ENCODE peak calls at places on chromosome 10, in seven cellular contexts. One of them, this sample, is unnamed.

GRCh38 chr10:17022898-17023297 is 106.7 kb downstream of the CUBN start:
- DNase-seq in AG04449: no peak
- DNase-seq in HCT116: no peak
- DNase-seq in activated CD8-positive, alpha-beta T cell treated with anti-CD3 and anti-CD28 coated beads for 36 hours: no peak
- DNase-seq in heart right ventricle: no peak
- DNase-seq in foreskin fibroblast: no peak
- DNase-seq in lower lobe of right lung: no peak
- DNase-seq in this sample: no peak

GRCh38 chr10:1297566-1298301 is 241.5 kb downstream of the WDR37 start:
- DNase-seq in foreskin fibroblast: no peak
- DNase-seq in heart right ventricle: peak
- DNase-seq in HCT116: no peak
- DNase-seq in AG04449: no peak
- DNase-seq in lower lobe of right lung: no peak
- DNase-seq in activated CD8-positive, alpha-beta T cell treated with anti-CD3 and anti-CD28 coated beads for 36 hours: peak
- DNase-seq in this sample: no peak

GRCh38 chr10:114874827-114875541 is 53.4 kb downstream of the FHIP2A start:
- DNase-seq in AG04449: no peak
- DNase-seq in lower lobe of right lung: no peak
- DNase-seq in foreskin fibroblast: peak
- DNase-seq in HCT116: no peak
- DNase-seq in heart right ventricle: no peak
- DNase-seq in activated CD8-positive, alpha-beta T cell treated with anti-CD3 and anti-CD28 coated beads for 36 hours: peak
- DNase-seq in this sample: peak

GRCh38 chr10:31660301-31660700 is 268.3 kb downstream of the ARHGAP12 start:
- DNase-seq in activated CD8-positive, alpha-beta T cell treated with anti-CD3 and anti-CD28 coated beads for 36 hours: no peak
- DNase-seq in AG04449: no peak
- DNase-seq in HCT116: no peak
- DNase-seq in lower lobe of right lung: no peak
- DNase-seq in heart right ventricle: no peak
- DNase-seq in foreskin fibroblast: no peak
- DNase-seq in this sample: no peak

GRCh38 chr10:127254276-127254675 is 57.9 kb upstream of the INSYN2A start:
- DNase-seq in AG04449: no peak
- DNase-seq in HCT116: no peak
- DNase-seq in foreskin fibroblast: no peak
- DNase-seq in activated CD8-positive, alpha-beta T cell treated with anti-CD3 and anti-CD28 coated beads for 36 hours: peak
- DNase-seq in heart right ventricle: no peak
- DNase-seq in lower lobe of right lung: no peak
- DNase-seq in this sample: no peak

GRCh38 chr10:59587756-59588140 is 121.9 kb downstream of the SLC16A9 start:
- DNase-seq in AG04449: no peak
- DNase-seq in activated CD8-positive, alpha-beta T cell treated with anti-CD3 and anti-CD28 coated beads for 36 hours: no peak
- DNase-seq in heart right ventricle: no peak
- DNase-seq in HCT116: no peak
- DNase-seq in lower lobe of right lung: no peak
- DNase-seq in foreskin fibroblast: no peak
- DNase-seq in this sample: no peak

GRCh38 chr10:17226891-17227303 is 1.1 kb upstream of the VIM start:
- DNase-seq in foreskin fibroblast: no peak
- DNase-seq in HCT116: no peak
- DNase-seq in AG04449: no peak
- DNase-seq in heart right ventricle: no peak
- DNase-seq in activated CD8-positive, alpha-beta T cell treated with anti-CD3 and anti-CD28 coated beads for 36 hours: no peak
- DNase-seq in lower lobe of right lung: no peak
- DNase-seq in this sample: no peak

GRCh38 chr10:1142596-1142995 is 86.4 kb downstream of the WDR37 start:
- DNase-seq in activated CD8-positive, alpha-beta T cell treated with anti-CD3 and anti-CD28 coated beads for 36 hours: peak
- DNase-seq in AG04449: no peak
- DNase-seq in HCT116: no peak
- DNase-seq in lower lobe of right lung: no peak
- DNase-seq in heart right ventricle: no peak
- DNase-seq in foreskin fibroblast: no peak
- DNase-seq in this sample: no peak

GRCh38 chr10:77594171-77594783 is 43.3 kb downstream of the KCNMA1 start:
- DNase-seq in activated CD8-positive, alpha-beta T cell treated with anti-CD3 and anti-CD28 coated beads for 36 hours: no peak
- DNase-seq in AG04449: no peak
- DNase-seq in foreskin fibroblast: no peak
- DNase-seq in heart right ventricle: no peak
- DNase-seq in HCT116: no peak
- DNase-seq in lower lobe of right lung: no peak
- DNase-seq in this sample: no peak

GRCh38 chr10:86730227-86730626 is 26.2 kb upstream of the BMPR1A start:
- DNase-seq in AG04449: no peak
- DNase-seq in activated CD8-positive, alpha-beta T cell treated with anti-CD3 and anti-CD28 coated beads for 36 hours: no peak
- DNase-seq in HCT116: no peak
- DNase-seq in heart right ventricle: peak
- DNase-seq in foreskin fibroblast: no peak
- DNase-seq in lower lobe of right lung: no peak
- DNase-seq in this sample: no peak

GRCh38 chr10:122999347-122999746 is 9.2 kb downstream of the IKZF5 start:
- DNase-seq in AG04449: no peak
- DNase-seq in HCT116: no peak
- DNase-seq in foreskin fibroblast: no peak
- DNase-seq in lower lobe of right lung: no peak
- DNase-seq in activated CD8-positive, alpha-beta T cell treated with anti-CD3 and anti-CD28 coated beads for 36 hours: no peak
- DNase-seq in heart right ventricle: no peak
- DNase-seq in this sample: no peak

GRCh38 chr10:49298990-49299815 is at the start of gene C10orf71:
- DNase-seq in activated CD8-positive, alpha-beta T cell treated with anti-CD3 and anti-CD28 coated beads for 36 hours: no peak
- DNase-seq in lower lobe of right lung: no peak
- DNase-seq in AG04449: no peak
- DNase-seq in HCT116: no peak
- DNase-seq in foreskin fibroblast: no peak
- DNase-seq in heart right ventricle: peak
- DNase-seq in this sample: no peak

GRCh38 chr10:96025566-96025965 is 17.8 kb upstream of the CCNJ start:
- DNase-seq in AG04449: no peak
- DNase-seq in foreskin fibroblast: peak
- DNase-seq in heart right ventricle: no peak
- DNase-seq in activated CD8-positive, alpha-beta T cell treated with anti-CD3 and anti-CD28 coated beads for 36 hours: peak
- DNase-seq in lower lobe of right lung: no peak
- DNase-seq in HCT116: peak
- DNase-seq in this sample: no peak

GRCh38 chr10:81909453-81909852 is 34.5 kb downstream of the NRG3 start:
- DNase-seq in foreskin fibroblast: no peak
- DNase-seq in lower lobe of right lung: no peak
- DNase-seq in HCT116: no peak
- DNase-seq in activated CD8-positive, alpha-beta T cell treated with anti-CD3 and anti-CD28 coated beads for 36 hours: no peak
- DNase-seq in heart right ventricle: no peak
- DNase-seq in AG04449: no peak
- DNase-seq in this sample: no peak

GRCh38 chr10:86944471-86944870 is 12.9 kb downstream of the MMRN2 start:
- DNase-seq in foreskin fibroblast: no peak
- DNase-seq in AG04449: no peak
- DNase-seq in heart right ventricle: no peak
- DNase-seq in activated CD8-positive, alpha-beta T cell treated with anti-CD3 and anti-CD28 coated beads for 36 hours: no peak
- DNase-seq in lower lobe of right lung: no peak
- DNase-seq in HCT116: no peak
- DNase-seq in this sample: no peak

GRCh38 chr10:74177140-74177677 is 26.2 kb downstream of the ADK start:
- DNase-seq in foreskin fibroblast: no peak
- DNase-seq in activated CD8-positive, alpha-beta T cell treated with anti-CD3 and anti-CD28 coated beads for 36 hours: peak
- DNase-seq in HCT116: no peak
- DNase-seq in lower lobe of right lung: peak
- DNase-seq in heart right ventricle: no peak
- DNase-seq in AG04449: no peak
- DNase-seq in this sample: peak

GRCh38 chr10:69088801-69089501 is 1.0 kb downstream of the SRGN start:
- DNase-seq in AG04449: no peak
- DNase-seq in foreskin fibroblast: no peak
- DNase-seq in lower lobe of right lung: no peak
- DNase-seq in activated CD8-positive, alpha-beta T cell treated with anti-CD3 and anti-CD28 coated beads for 36 hours: peak
- DNase-seq in heart right ventricle: no peak
- DNase-seq in HCT116: no peak
- DNase-seq in this sample: peak

GRCh38 chr10:125262414-125262813 is 102.1 kb upstream of the CTBP2 start:
- DNase-seq in activated CD8-positive, alpha-beta T cell treated with anti-CD3 and anti-CD28 coated beads for 36 hours: no peak
- DNase-seq in heart right ventricle: no peak
- DNase-seq in AG04449: no peak
- DNase-seq in foreskin fibroblast: no peak
- DNase-seq in HCT116: no peak
- DNase-seq in lower lobe of right lung: no peak
- DNase-seq in this sample: no peak

GRCh38 chr10:132469197-132469942 is 68.2 kb upstream of the INPP5A start:
- DNase-seq in heart right ventricle: no peak
- DNase-seq in foreskin fibroblast: no peak
- DNase-seq in activated CD8-positive, alpha-beta T cell treated with anti-CD3 and anti-CD28 coated beads for 36 hours: no peak
- DNase-seq in lower lobe of right lung: peak
- DNase-seq in AG04449: no peak
- DNase-seq in HCT116: no peak
- DNase-seq in this sample: no peak
- TF ChIP-seq CTCF in heart right ventricle: no peak
- TF ChIP-seq CTCF in foreskin fibroblast: no peak
- TF ChIP-seq CTCF in activated CD8-positive, alpha-beta T cell treated with anti-CD3 and anti-CD28 coated beads for 36 hours: no peak
- TF ChIP-seq CTCF in lower lobe of right lung: no peak
- TF ChIP-seq CTCF in AG04449: no peak
- TF ChIP-seq CTCF in HCT116: no peak
- TF ChIP-seq CTCF in this sample: no peak

DNA sequence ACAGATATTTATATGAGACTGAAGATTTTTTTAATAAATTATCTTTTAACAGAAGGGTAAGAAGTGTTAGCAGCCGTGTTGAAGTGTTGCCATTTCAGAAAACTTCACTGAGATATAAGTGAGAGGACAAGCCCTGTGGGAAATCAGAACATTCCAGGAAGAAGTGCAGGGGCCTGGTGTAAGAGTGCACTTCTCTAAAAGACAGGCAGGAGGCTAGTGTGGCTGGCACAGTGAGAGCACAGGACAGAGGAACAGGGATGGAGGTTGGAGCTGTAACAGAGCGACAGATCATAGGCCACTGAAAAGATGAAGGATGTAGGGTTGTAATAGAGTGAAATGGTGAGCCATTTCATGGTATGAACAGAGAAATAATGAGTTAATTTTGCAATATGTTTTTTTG is 608.9 kb downstream of the SORCS1 start:
- DNase-seq in lower lobe of right lung: no peak
- DNase-seq in foreskin fibroblast: no peak
- DNase-seq in AG04449: no peak
- DNase-seq in heart right ventricle: no peak
- DNase-seq in HCT116: no peak
- DNase-seq in activated CD8-positive, alpha-beta T cell treated with anti-CD3 and anti-CD28 coated beads for 36 hours: no peak
- DNase-seq in this sample: no peak
- TF ChIP-seq CTCF in lower lobe of right lung: no peak
- TF ChIP-seq CTCF in foreskin fibroblast: no peak
- TF ChIP-seq CTCF in AG04449: no peak
- TF ChIP-seq CTCF in heart right ventricle: no peak
- TF ChIP-seq CTCF in HCT116: no peak
- TF ChIP-seq CTCF in activated CD8-positive, alpha-beta T cell treated with anti-CD3 and anti-CD28 coated beads for 36 hours: no peak
- TF ChIP-seq CTCF in this sample: no peak

GRCh38 chr10:8520382-8520781 is 465.9 kb downstream of the GATA3 start:
- DNase-seq in HCT116: no peak
- DNase-seq in lower lobe of right lung: no peak
- DNase-seq in AG04449: no peak
- DNase-seq in foreskin fibroblast: no peak
- DNase-seq in heart right ventricle: no peak
- DNase-seq in activated CD8-positive, alpha-beta T cell treated with anti-CD3 and anti-CD28 coated beads for 36 hours: no peak
- DNase-seq in this sample: no peak
- TF ChIP-seq CTCF in HCT116: peak
- TF ChIP-seq CTCF in lower lobe of right lung: no peak
- TF ChIP-seq CTCF in AG04449: no peak
- TF ChIP-seq CTCF in foreskin fibroblast: no peak
- TF ChIP-seq CTCF in heart right ventricle: no peak
- TF ChIP-seq CTCF in activated CD8-positive, alpha-beta T cell treated with anti-CD3 and anti-CD28 coated beads for 36 hours: no peak
- TF ChIP-seq CTCF in this sample: no peak

GRCh38 chr10:104641150-104642000 is at the start of gene SORCS3:
- DNase-seq in foreskin fibroblast: no peak
- DNase-seq in heart right ventricle: no peak
- DNase-seq in lower lobe of right lung: no peak
- DNase-seq in AG04449: no peak
- DNase-seq in HCT116: no peak
- DNase-seq in activated CD8-positive, alpha-beta T cell treated with anti-CD3 and anti-CD28 coated beads for 36 hours: no peak
- DNase-seq in this sample: no peak

GRCh38 chr10:104639595-104640338 is 1.3 kb upstream of the SORCS3 start:
- DNase-seq in activated CD8-positive, alpha-beta T cell treated with anti-CD3 and anti-CD28 coated beads for 36 hours: no peak
- DNase-seq in lower lobe of right lung: no peak
- DNase-seq in AG04449: no peak
- DNase-seq in HCT116: no peak
- DNase-seq in heart right ventricle: no peak
- DNase-seq in foreskin fibroblast: no peak
- DNase-seq in this sample: no peak

GRCh38 chr10:104640339-104641149 is 546 bp upstream of the SORCS3 start:
- DNase-seq in heart right ventricle: no peak
- DNase-seq in foreskin fibroblast: no peak
- DNase-seq in AG04449: no peak
- DNase-seq in HCT116: no peak
- DNase-seq in lower lobe of right lung: no peak
- DNase-seq in activated CD8-positive, alpha-beta T cell treated with anti-CD3 and anti-CD28 coated beads for 36 hours: no peak
- DNase-seq in this sample: no peak

GRCh38 chr10:104642001-104642270 is 846 bp downstream of the SORCS3 start:
- DNase-seq in heart right ventricle: no peak
- DNase-seq in lower lobe of right lung: no peak
- DNase-seq in HCT116: no peak
- DNase-seq in AG04449: no peak
- DNase-seq in foreskin fibroblast: no peak
- DNase-seq in activated CD8-positive, alpha-beta T cell treated with anti-CD3 and anti-CD28 coated beads for 36 hours: no peak
- DNase-seq in this sample: no peak

GRCh38 chr10:104638861-104639594 is 2.1 kb upstream of the SORCS3 start:
- DNase-seq in lower lobe of right lung: no peak
- DNase-seq in HCT116: no peak
- DNase-seq in activated CD8-positive, alpha-beta T cell treated with anti-CD3 and anti-CD28 coated beads for 36 hours: no peak
- DNase-seq in foreskin fibroblast: no peak
- DNase-seq in AG04449: no peak
- DNase-seq in heart right ventricle: no peak
- DNase-seq in this sample: peak
- TF ChIP-seq CTCF in lower lobe of right lung: no peak
- TF ChIP-seq CTCF in HCT116: no peak
- TF ChIP-seq CTCF in activated CD8-positive, alpha-beta T cell treated with anti-CD3 and anti-CD28 coated beads for 36 hours: peak
- TF ChIP-seq CTCF in foreskin fibroblast: peak
- TF ChIP-seq CTCF in AG04449: peak
- TF ChIP-seq CTCF in heart right ventricle: peak
- TF ChIP-seq CTCF in this sample: peak

GRCh38 chr10:109022417-109023049 is 900.8 kb downstream of the XPNPEP1 start:
- DNase-seq in AG04449: no peak
- DNase-seq in lower lobe of right lung: no peak
- DNase-seq in activated CD8-positive, alpha-beta T cell treated with anti-CD3 and anti-CD28 coated beads for 36 hours: no peak
- DNase-seq in heart right ventricle: no peak
- DNase-seq in HCT116: no peak
- DNase-seq in foreskin fibroblast: no peak
- DNase-seq in this sample: no peak

DNA sequence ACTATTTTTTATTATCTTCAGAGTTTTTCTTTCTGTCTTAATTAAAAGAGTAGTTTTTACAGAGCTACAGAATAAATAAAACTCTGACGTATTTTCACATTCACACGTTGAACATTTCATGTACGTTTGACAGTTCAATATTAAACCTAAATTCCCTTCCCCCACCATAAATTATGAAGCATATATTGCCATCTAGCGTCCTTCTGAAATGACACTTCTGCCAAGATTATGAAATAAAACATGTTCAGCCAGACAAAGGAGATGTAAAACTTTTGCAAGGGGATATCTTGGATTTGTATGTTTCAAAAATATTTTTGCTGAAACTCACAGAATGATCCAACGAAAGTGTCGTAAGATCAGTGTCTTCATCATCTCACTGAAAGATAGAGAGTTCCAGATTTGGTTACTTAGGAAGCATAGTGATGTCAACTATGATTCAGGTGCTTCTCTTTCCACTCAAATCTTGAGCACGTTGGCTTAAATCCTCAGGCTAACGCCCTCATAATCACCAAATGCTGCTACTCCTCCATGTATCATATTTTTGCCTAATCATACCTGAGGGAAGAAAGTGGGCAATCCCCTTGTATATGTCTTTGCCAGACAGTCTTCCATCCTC is 904.3 kb downstream of the XPNPEP1 start:
- DNase-seq in HCT116: no peak
- DNase-seq in heart right ventricle: no peak
- DNase-seq in activated CD8-positive, alpha-beta T cell treated with anti-CD3 and anti-CD28 coated beads for 36 hours: no peak
- DNase-seq in AG04449: no peak
- DNase-seq in foreskin fibroblast: no peak
- DNase-seq in lower lobe of right lung: no peak
- DNase-seq in this sample: no peak
- TF ChIP-seq CTCF in HCT116: peak
- TF ChIP-seq CTCF in heart right ventricle: peak
- TF ChIP-seq CTCF in activated CD8-positive, alpha-beta T cell treated with anti-CD3 and anti-CD28 coated beads for 36 hours: no peak
- TF ChIP-seq CTCF in AG04449: no peak
- TF ChIP-seq CTCF in foreskin fibroblast: no peak
- TF ChIP-seq CTCF in lower lobe of right lung: no peak
- TF ChIP-seq CTCF in this sample: no peak